ENCODE peak calls at places on chromosomes 3 and 15, in nine cellular contexts. Y is stimulated activated CD8-positive, alpha-beta memory T cell treated with anti-CD3 and anti-CD28 coated beads, Interleukin-15, amount 100 ng/mL, for 4 hours; H is stimulated activated naive CD8-positive, alpha-beta T cell treated with anti-CD3 and anti-CD28 coated beads, Interleukin-15, amount 100 ng/mL, for 72 hours; A is fibroblast of mammary gland; K is T-helper 1 cell; P is mesothelial cell of epicardium; Z is heart left ventricle; D is small intestine; W is fibroblast of lung. B is an unnamed sample.

GRCh38 chr15:48388017-48388936 is 57.0 kb downstream of the DUT start:
- DNase-seq in K (no peak), W (no peak), H (no peak), A (peak), D (no peak), P (no peak), Z (no peak), Y (no peak), B (no peak)

GRCh38 chr15:67967871-67968423 is 86.2 kb upstream of the PIAS1 start:
- DNase-seq in H (no peak), D (peak), P (peak), A (peak), K (no peak), Z (peak), Y (no peak), W (peak), B (peak)

GRCh38 chr3:110311526-110311925 is 760.1 kb upstream of the NECTIN3 start:
- DNase-seq in H (no peak), K (no peak), P (no peak), Z (no peak), A (no peak), D (no peak), W (no peak), Y (no peak), B (no peak)

GRCh38 chr3:8223766-8224165 is 277.9 kb upstream of the LMCD1 start:
- DNase-seq in P (no peak), Z (peak), D (no peak), H (no peak), Y (no peak), A (peak), W (peak), K (no peak), B (peak)

GRCh38 chr15:67050062-67050461 is 15.3 kb upstream of the SMAD3 start:
- DNase-seq in K (no peak), P (no peak), H (no peak), A (peak), Z (no peak), Y (no peak), D (no peak), W (peak), B (no peak)

GRCh38 chr3:129398803-129399144 is 29.7 kb downstream of the EFCAB12 start:
- DNase-seq in P (no peak), D (peak), Z (peak), K (peak), H (no peak), W (peak), A (peak), Y (no peak), B (no peak)

GRCh38 chr3:69085543-69086132 is 901 bp downstream of the ARL6IP5 start:
- DNase-seq in K (no peak), H (no peak), A (peak), P (no peak), D (no peak), Y (no peak), W (peak), Z (peak), B (no peak)

GRCh38 chr3:156174229-156174847 is 54.0 kb downstream of the KCNAB1 start:
- DNase-seq in H (no peak), W (peak), P (no peak), A (peak), Y (no peak), K (no peak), D (no peak), Z (no peak), B (no peak)

GRCh38 chr15:99053380-99054024 is 45.9 kb upstream of the PGPEP1L start:
- DNase-seq in H (no peak), P (no peak), Y (no peak), A (no peak), Z (peak), K (no peak), W (no peak), D (no peak), B (peak)

GRCh38 chr3:63096248-63097058 is 181.7 kb upstream of the SYNPR start:
- DNase-seq in Y (no peak), A (no peak), P (no peak), K (no peak), Z (no peak), D (no peak), H (no peak), W (no peak), B (no peak)

GRCh38 chr3:16290007-16290826 is 25.2 kb downstream of the OXNAD1 start:
- DNase-seq in K (peak), Z (peak), D (peak), A (peak), H (no peak), Y (peak), P (peak), W (peak), B (no peak)

GRCh38 chr3:133568294-133569014 is 5.0 kb upstream of the CDV3 start:
- DNase-seq in K (no peak), P (no peak), H (no peak), Z (no peak), W (peak), A (peak), D (no peak), Y (no peak), B (peak)

GRCh38 chr3:133384331-133385027 is 15.4 kb upstream of the BFSP2 start:
- DNase-seq in Z (peak), D (peak), W (peak), A (peak), Y (no peak), H (peak), P (peak), K (no peak), B (peak)

GRCh38 chr3:194342861-194343560 is 8.1 kb downstream of the CPN2 start:
- DNase-seq in D (no peak), Y (no peak), H (no peak), K (no peak), P (no peak), W (no peak), A (no peak), Z (no peak), B (no peak)

GRCh38 chr3:125651246-125651645 is 55.9 kb upstream of the OSBPL11 start:
- DNase-seq in Y (no peak), K (no peak), H (no peak), P (no peak), W (peak), A (peak), D (no peak), Z (no peak), B (no peak)

GRCh38 chr15:37095993-37096877 is 4.1 kb downstream of the MEIS2 start:
- DNase-seq in H (no peak), D (no peak), P (peak), Y (no peak), Z (peak), K (no peak), A (no peak), W (no peak), B (no peak)

GRCh38 chr3:46065294-46065705 is 38.0 kb upstream of the XCR1 start:
- DNase-seq in P (peak), W (no peak), Z (peak), A (no peak), H (peak), Y (peak), K (peak), D (peak), B (no peak)

GRCh38 chr15:85955501-85956391 is 123.9 kb upstream of the AGBL1 start:
- DNase-seq in A (no peak), P (no peak), W (no peak), H (no peak), D (no peak), Z (no peak), K (no peak), Y (no peak), B (no peak)

GRCh38 chr3:4748127-4748526 is 231.1 kb upstream of the BHLHE40 start:
- DNase-seq in A (no peak), H (no peak), W (no peak), K (no peak), P (no peak), Z (no peak), D (no peak), Y (no peak), B (no peak)

GRCh38 chr3:184016169-184016570 is 1.5 kb downstream of the ABCC5 start:
- DNase-seq in D (no peak), H (no peak), K (no peak), A (no peak), W (no peak), P (no peak), Y (no peak), Z (no peak), B (no peak)

GRCh38 chr15:73965094-73965729 is 26.9 kb downstream of the STOML1 start:
- DNase-seq in W (no peak), P (no peak), A (no peak), Z (no peak), D (no peak), K (no peak), Y (no peak), H (peak), B (no peak)

GRCh38 chr15:47599806-47600205 is 117.5 kb upstream of the SEMA6D start:
- DNase-seq in D (no peak), W (no peak), P (no peak), A (no peak), Y (no peak), Z (no peak), K (no peak), H (no peak), B (no peak)

GRCh38 chr3:195197764-195198423 is 73.1 kb downstream of the XXYLT1 start:
- DNase-seq in W (peak), K (no peak), A (peak), Y (no peak), Z (no peak), P (no peak), D (no peak), H (no peak), B (peak)

GRCh38 chr15:50945725-50946124 is 37.2 kb downstream of the AP4E1 start:
- DNase-seq in D (no peak), H (no peak), P (no peak), Z (no peak), W (no peak), Y (no peak), A (peak), K (no peak), B (no peak)

GRCh38 chr3:188052966-188053340 is 101.0 kb upstream of the LPP start:
- DNase-seq in A (no peak), H (no peak), D (no peak), Y (no peak), P (no peak), Z (no peak), W (no peak), K (no peak), B (no peak)

GRCh38 chr3:81339040-81339845 is 422.2 kb downstream of the GBE1 start:
- DNase-seq in Z (no peak), A (peak), H (no peak), K (no peak), Y (no peak), D (peak), W (peak), P (no peak), B (no peak)

GRCh38 chr15:80803580-80804525 is 24.7 kb downstream of the CEMIP start:
- DNase-seq in H (peak), Z (no peak), A (no peak), K (no peak), P (no peak), D (no peak), Y (no peak), W (no peak), B (no peak)

GRCh38 chr3:23723930-23724329 is 81.8 kb upstream of the UBE2E1 start:
- DNase-seq in D (no peak), W (no peak), A (no peak), H (no peak), K (no peak), Z (no peak), P (no peak), Y (no peak), B (no peak)

GRCh38 chr3:119331661-119332060 is 37.5 kb downstream of the ARHGAP31 start:
- DNase-seq in Y (no peak), A (peak), K (no peak), D (no peak), H (no peak), P (no peak), Z (no peak), W (no peak), B (no peak)

GRCh38 chr3:197814372-197814771 is 23.3 kb downstream of the LRCH3 start:
- DNase-seq in K (no peak), Z (no peak), H (no peak), D (no peak), P (no peak), A (no peak), Y (no peak), W (no peak), B (no peak)